ENCODE peak calls at places on chromosomes 3 and 15, in eight cellular contexts. S is cardiac muscle cell; C is activated CD8-positive, alpha-beta T cell treated with anti-CD3 and anti-CD28 coated beads, Interleukin-2, amount 10 ng/mL, durations not matched to agents 7 days and 5 days; Z is AG04449; M is mesothelial cell of epicardium; F is stimulated activated CD8-positive, alpha-beta memory T cell treated with anti-CD3 and anti-CD28 coated beads, Interleukin-7, amount 100 ng/mL, for 1 hour; G is HTR-8/SVneo; V is COR-L47. P is an unnamed sample.

GRCh38 chr15:88690331-88690730 is 51.5 kb downstream of the ISG20 start:
- DNase-seq in S (no peak), C (no peak), Z (no peak), M (no peak), F (no peak), G (no peak), V (no peak), P (no peak)

GRCh38 chr15:83380026-83380425 is 67.1 kb upstream of the SH3GL3 start:
- DNase-seq in S (no peak), C (no peak), Z (no peak), M (no peak), F (no peak), G (peak), V (no peak), P (no peak)

GRCh38 chr15:83372434-83372873 is 74.7 kb upstream of the SH3GL3 start:
- DNase-seq in S (no peak), C (no peak), Z (no peak), M (no peak), F (no peak), G (peak), V (no peak), P (no peak)

GRCh38 chr3:107271787-107272387 is 105.4 kb upstream of the CCDC54 start:
- DNase-seq in S (peak), C (no peak), Z (peak), M (no peak), F (no peak), G (peak), V (peak), P (no peak)

GRCh38 chr3:8499181-8499611 is 2.4 kb upstream of the LMCD1 start:
- DNase-seq in S (no peak), C (no peak), Z (no peak), M (no peak), F (no peak), G (no peak), V (peak), P (no peak)

GRCh38 chr3:45553469-45553974 is 41.0 kb upstream of the LIMD1 start:
- DNase-seq in S (peak), C (no peak), Z (no peak), M (no peak), F (no peak), G (peak), V (peak), P (no peak)

GRCh38 chr15:70569718-70570231 is 193.6 kb downstream of the UACA start:
- DNase-seq in S (no peak), C (no peak), Z (no peak), M (peak), F (no peak), G (no peak), V (no peak), P (no peak)

GRCh38 chr3:83092521-83093221 is 1331.2 kb upstream of the GBE1 start:
- DNase-seq in S (no peak), C (no peak), Z (no peak), M (no peak), F (no peak), G (no peak), V (no peak), P (no peak)

GRCh38 chr15:29055876-29056275 is 170.1 kb downstream of the APBA2 start:
- DNase-seq in S (no peak), C (no peak), Z (no peak), M (no peak), F (no peak), G (no peak), V (no peak), P (no peak)

GRCh38 chr3:193883551-193883950 is 252.4 kb upstream of the HES1 start:
- DNase-seq in S (no peak), C (no peak), Z (no peak), M (no peak), F (no peak), G (no peak), V (no peak), P (no peak)

GRCh38 chr3:134625885-134626741 is 24.7 kb downstream of the KY start:
- DNase-seq in S (no peak), C (no peak), Z (no peak), M (peak), F (no peak), G (no peak), V (no peak), P (no peak)

GRCh38 chr15:41648770-41649169 is 11.4 kb upstream of the MGA start:
- DNase-seq in S (no peak), C (no peak), Z (no peak), M (no peak), F (no peak), G (no peak), V (no peak), P (no peak)

GRCh38 chr3:40961104-40961857 is 238.0 kb upstream of the CTNNB1 start:
- DNase-seq in S (no peak), C (no peak), Z (no peak), M (no peak), F (no peak), G (no peak), V (no peak), P (no peak)

GRCh38 chr3:52070724-52071621 is 14.6 kb upstream of the DUSP7 start:
- DNase-seq in S (peak), C (no peak), Z (no peak), M (no peak), F (no peak), G (no peak), V (no peak), P (no peak)

GRCh38 chr3:172145287-172145686 is 105.9 kb downstream of the FNDC3B start:
- DNase-seq in S (no peak), C (no peak), Z (no peak), M (no peak), F (no peak), G (no peak), V (no peak), P (no peak)

GRCh38 chr3:141368062-141368924 is at the start of gene ZBTB38:
- DNase-seq in S (peak), C (no peak), Z (no peak), M (peak), F (no peak), G (peak), V (no peak), P (no peak)

GRCh38 chr15:74055804-74056203 is 26.5 kb downstream of the GOLGA6A start:
- DNase-seq in S (no peak), C (no peak), Z (no peak), M (no peak), F (no peak), G (no peak), V (no peak), P (no peak)

GRCh38 chr15:64921711-64922110 is 10.0 kb downstream of the ANKDD1A start:
- DNase-seq in S (no peak), C (no peak), Z (no peak), M (no peak), F (no peak), G (no peak), V (no peak), P (no peak)

GRCh38 chr15:29785068-29785467 is 37.2 kb downstream of the TJP1 start:
- DNase-seq in S (no peak), C (no peak), Z (no peak), M (no peak), F (no peak), G (no peak), V (no peak), P (no peak)

GRCh38 chr3:31247850-31248618 is 284.7 kb upstream of the STT3B start:
- DNase-seq in S (no peak), C (no peak), Z (no peak), M (no peak), F (no peak), G (no peak), V (peak), P (no peak)

GRCh38 chr15:25246641-25247417 is 192.0 kb downstream of the UBE3A start:
- DNase-seq in S (no peak), C (no peak), Z (no peak), M (peak), F (no peak), G (no peak), V (no peak), P (no peak)

GRCh38 chr3:73432021-73432722 is 192.6 kb downstream of the PDZRN3 start:
- DNase-seq in S (peak), C (peak), Z (no peak), M (no peak), F (no peak), G (peak), V (no peak), P (peak)

GRCh38 chr3:5653426-5653825 is 465.9 kb downstream of the EDEM1 start:
- DNase-seq in S (no peak), C (no peak), Z (no peak), M (no peak), F (no peak), G (no peak), V (no peak), P (no peak)

GRCh38 chr3:188191460-188191859 is 37.5 kb downstream of the LPP start:
- DNase-seq in S (no peak), C (no peak), Z (no peak), M (no peak), F (no peak), G (no peak), V (no peak), P (no peak)

GRCh38 chr3:67737911-67738865 is 83.8 kb upstream of the SUCLG2 start:
- DNase-seq in S (no peak), C (no peak), Z (no peak), M (no peak), F (no peak), G (no peak), V (no peak), P (no peak)

GRCh38 chr15:67133738-67134576 is 68.6 kb downstream of the SMAD3 start:
- DNase-seq in S (peak), C (peak), Z (no peak), M (no peak), F (peak), G (no peak), V (no peak), P (peak)

GRCh38 chr3:134618986-134619615 is 31.7 kb downstream of the KY start:
- DNase-seq in S (no peak), C (no peak), Z (no peak), M (peak), F (no peak), G (no peak), V (no peak), P (no peak)

GRCh38 chr3:131692356-131692755 is 189.6 kb upstream of the MRPL3 start:
- DNase-seq in S (no peak), C (no peak), Z (no peak), M (no peak), F (no peak), G (no peak), V (no peak), P (no peak)

GRCh38 chr3:163368168-163368567 is 1710.1 kb downstream of the SI start:
- DNase-seq in S (no peak), C (no peak), Z (no peak), M (no peak), F (no peak), G (peak), V (no peak), P (no peak)

GRCh38 chr3:172321035-172321434 is 127.2 kb downstream of the GHSR start:
- DNase-seq in S (no peak), C (no peak), Z (no peak), M (no peak), F (no peak), G (no peak), V (no peak), P (no peak)

GRCh38 chr3:73409405-73409804 is 215.3 kb downstream of the PDZRN3 start:
- DNase-seq in S (no peak), C (no peak), Z (peak), M (no peak), F (no peak), G (no peak), V (no peak), P (no peak)

GRCh38 chr3:62833538-62833937 is 41.7 kb downstream of the CADPS start:
- DNase-seq in S (peak), C (no peak), Z (no peak), M (no peak), F (no peak), G (no peak), V (no peak), P (no peak)

GRCh38 chr3:160756907-160757623 is 1.0 kb downstream of the PPM1L start:
- DNase-seq in S (peak), C (no peak), Z (no peak), M (no peak), F (no peak), G (no peak), V (no peak), P (no peak)

GRCh38 chr3:22322861-22323260 is 571.9 kb upstream of the ZNF385D start:
- DNase-seq in S (no peak), C (no peak), Z (no peak), M (no peak), F (no peak), G (no peak), V (no peak), P (no peak)

GRCh38 chr3:4061854-4062360 is 241.3 kb upstream of the SETMAR start:
- DNase-seq in S (no peak), C (no peak), Z (no peak), M (no peak), F (no peak), G (no peak), V (no peak), P (no peak)

P was measured in activated CD4-positive, alpha-beta T cell treated with anti-CD3 and anti-CD28 coated beads, Interleukin-2, amount 10 ng/mL, durations not matched to agents 7 days and 5 days.